ENCODE peak calls at places on chromosome X, in four cellular contexts. V is stimulated activated CD4-positive, alpha-beta T cell treated with anti-CD3 and anti-CD28 coated beads, Interleukin-1b, Interleukin-23, amount 100 ng/mL, for 4 hours; G is activated T-cell treated with anti-CD3 and anti-CD28 coated beads, Interleukin-2, amount 50 U/mL, for 72 hours; A is fibroblast of lung. M is an unnamed sample.

GRCh38 chrX:149513713-149514427 is 8.8 kb upstream of the IDS start:
- DNase-seq in V (no peak), G (no peak), A (no peak), M (peak)

GRCh38 chrX:77899081-77899828 is at the start of gene COX7B:
- DNase-seq in V (peak), G (peak), A (peak), M (peak)

GRCh38 chrX:126342859-126343258 is 176.8 kb upstream of the DCAF12L2 start:
- DNase-seq in V (no peak), G (no peak), A (no peak), M (no peak)

GRCh38 chrX:27622883-27623282 is 32.7 kb downstream of the DCAF8L2 start:
- DNase-seq in V (no peak), G (no peak), A (no peak), M (no peak)

GRCh38 chrX:150899191-150899757 is 806 bp upstream of the CD99L2 start:
- DNase-seq in V (no peak), G (peak), A (peak), M (peak)

GRCh38 chrX:153491351-153492152 is 3.2 kb upstream of the BGN start:
- DNase-seq in V (no peak), G (no peak), A (peak), M (no peak)

GRCh38 chrX:139639253-139639652 is 68.7 kb downstream of the MCF2 start:
- DNase-seq in V (no peak), G (no peak), A (no peak), M (no peak)

GRCh38 chrX:87005885-87006284 is 511.7 kb upstream of the KLHL4 start:
- DNase-seq in V (no peak), G (no peak), A (no peak), M (no peak)

GRCh38 chrX:110000854-110001701 is 1.8 kb upstream of the TMEM164 start:
- DNase-seq in V (no peak), G (no peak), A (no peak), M (no peak)

GRCh38 chrX:22015144-22015750 is 16.9 kb upstream of the PHEX start:
- DNase-seq in V (no peak), G (no peak), A (no peak), M (no peak)

GRCh38 chrX:48508400-48509244 is at the start of gene PORCN:
- DNase-seq in V (peak), G (peak), A (peak), M (no peak)

GRCh38 chrX:133307094-133307493 is 88.9 kb upstream of the TFDP3 start:
- DNase-seq in V (no peak), G (no peak), A (no peak), M (no peak)

GRCh38 chrX:63746278-63746677 is 38.7 kb downstream of the ARHGEF9 start:
- DNase-seq in V (no peak), G (peak), A (no peak), M (no peak)

GRCh38 chrX:137568741-137569469 is 3.0 kb downstream of the ZIC3 start:
- DNase-seq in V (no peak), G (no peak), A (no peak), M (no peak)

GRCh38 chrX:71953946-71954345 is 43.3 kb downstream of the NHSL2 start:
- DNase-seq in V (no peak), G (no peak), A (no peak), M (no peak)

GRCh38 chrX:23365541-23365940 is 30.9 kb downstream of the PTCHD1 start:
- DNase-seq in V (no peak), G (no peak), A (no peak), M (no peak)

GRCh38 chrX:69062493-69062892 is 102.8 kb downstream of the PJA1 start:
- DNase-seq in V (no peak), G (no peak), A (no peak), M (peak)

GRCh38 chrX:48938721-48939416 is 18.5 kb downstream of the OTUD5 start:
- DNase-seq in V (no peak), G (peak), A (no peak), M (no peak)

GRCh38 chrX:2767631-2768455 is 16.0 kb downstream of the XG start:
- DNase-seq in V (no peak), G (no peak), A (no peak), M (peak)

GRCh38 chrX:8868906-8869305 is 67.7 kb upstream of the FAM9A start:
- DNase-seq in V (no peak), G (no peak), A (peak), M (no peak)

GRCh38 chrX:10486373-10486772 is 134.0 kb downstream of the MID1 start:
- DNase-seq in V (no peak), G (no peak), A (peak), M (peak)

GRCh38 chrX:26783512-26784225 is 567.7 kb downstream of the MAGEB5 start:
- DNase-seq in V (no peak), G (peak), A (peak), M (no peak)

GRCh38 chrX:13033193-13033592 is 11.2 kb downstream of the FAM9C start:
- DNase-seq in V (no peak), G (no peak), A (peak), M (no peak)